ENCODE peak calls at places on chromosome 11, in ten cellular contexts. I is brain microvascular endothelial cell; D is DMS 273 treated with DMSO at 0.1 percent for 48 hours; B is anterior cingulate cortex; J is NCI-H1417; V is frontal cortex; P is stomach; C is activated CD4-positive, alpha-beta T cell treated with anti-CD3 and anti-CD28 coated beads, Interleukin-2, amount 50 U/mL, for 48 hours; F is GM03348; H is MV-4-11. X is an unnamed sample.

GRCh38 chr11:67449116-67449844 is 3.2 kb downstream of the GPR152 start:
- DNase-seq in P (no peak), C (no peak), J (peak), B (no peak), V (no peak), D (no peak), H (no peak), F (no peak), I (no peak), X (no peak)

GRCh38 chr11:111777094-111778046 is 11.2 kb upstream of the PPP2R1B start:
- DNase-seq in J (peak), B (no peak), V (peak), F (peak), P (no peak), I (peak), C (no peak), D (no peak), H (peak), X (no peak)

GRCh38 chr11:117045196-117045595 is 53.0 kb downstream of the SIK3 start:
- DNase-seq in H (no peak), V (no peak), F (peak), P (no peak), C (no peak), B (no peak), D (peak), I (no peak), J (no peak), X (no peak)

GRCh38 chr11:32312865-32313403 is 122.4 kb downstream of the WT1 start:
- DNase-seq in H (peak), F (peak), C (peak), D (peak), I (peak), B (no peak), P (no peak), J (peak), V (peak), X (peak)

GRCh38 chr11:74701351-74701750 is 29.9 kb downstream of the CHRDL2 start:
- DNase-seq in F (no peak), B (no peak), J (no peak), D (no peak), H (no peak), P (no peak), I (no peak), V (no peak), C (peak), X (no peak)

GRCh38 chr11:74142624-74143023 is 28.2 kb downstream of the C2CD3 start:
- DNase-seq in V (no peak), H (no peak), J (no peak), B (no peak), D (no peak), P (no peak), I (no peak), C (no peak), F (peak), X (no peak)

GRCh38 chr11:116471608-116472007 is 301.2 kb downstream of the BUD13 start:
- DNase-seq in V (no peak), P (no peak), J (no peak), F (peak), C (no peak), B (no peak), D (no peak), I (peak), H (no peak), X (no peak)

GRCh38 chr11:11722246-11722645 is 100.4 kb upstream of the GALNT18 start:
- DNase-seq in P (no peak), C (no peak), B (no peak), H (no peak), J (no peak), V (no peak), I (no peak), F (no peak), D (no peak), X (no peak)

GRCh38 chr11:130223291-130223971 is 63.8 kb downstream of the ST14 start:
- DNase-seq in F (no peak), V (no peak), B (no peak), J (no peak), I (no peak), D (no peak), C (no peak), P (no peak), H (no peak), X (no peak)

GRCh38 chr11:118061401-118062125 is 15.3 kb upstream of the TMPRSS4 start:
- DNase-seq in J (no peak), C (no peak), D (no peak), B (no peak), F (no peak), I (no peak), P (no peak), H (no peak), V (no peak), X (no peak)

GRCh38 chr11:5197538-5197937 is 2.9 kb downstream of the OR51V1 start:
- DNase-seq in H (peak), C (no peak), D (no peak), P (no peak), F (peak), B (no peak), I (peak), V (no peak), J (no peak), X (no peak)

GRCh38 chr11:132466983-132467382 is 1065.3 kb downstream of the OPCML start:
- DNase-seq in H (no peak), B (no peak), P (no peak), C (no peak), I (no peak), F (no peak), V (no peak), J (no peak), D (no peak), X (no peak)

GRCh38 chr11:67613960-67614715 is 7.4 kb downstream of the NDUFV1 start:
- DNase-seq in C (peak), I (peak), J (peak), H (peak), F (peak), B (no peak), V (peak), D (no peak), P (peak), X (no peak)

GRCh38 chr11:2474059-2474901 is 29.5 kb downstream of the KCNQ1 start:
- DNase-seq in V (no peak), J (peak), P (peak), D (no peak), I (no peak), B (no peak), H (peak), F (peak), C (no peak), X (peak)

GRCh38 chr11:70183032-70183431 is 20.1 kb upstream of the FADD start:
- DNase-seq in B (no peak), V (no peak), P (no peak), D (no peak), F (no peak), J (no peak), H (no peak), I (no peak), C (no peak), X (no peak)

GRCh38 chr11:369336-370018 is at the start of gene B4GALNT4:
- DNase-seq in H (no peak), J (peak), I (no peak), C (peak), D (no peak), F (peak), P (no peak), B (peak), V (peak), X (no peak)

GRCh38 chr11:19605500-19606371 is 106.9 kb upstream of the NAV2 start:
- DNase-seq in D (peak), C (no peak), P (no peak), I (no peak), H (no peak), F (peak), J (peak), B (no peak), V (no peak), X (no peak)

GRCh38 chr11:134236834-134237556 is 12.5 kb downstream of the VPS26B start:
- DNase-seq in V (no peak), C (no peak), D (no peak), P (no peak), F (no peak), B (no peak), J (no peak), H (no peak), I (peak), X (no peak)

GRCh38 chr11:93784152-93784934 is at the start of gene MED17:
- DNase-seq in D (peak), H (peak), C (peak), P (peak), F (peak), B (peak), J (peak), V (peak), I (peak), X (peak)